ENCODE peak calls at places on chromosomes 3 and 15, in four cellular contexts. X is left lung, R is body of pancreas, G is ovary. Z is an unnamed sample.

GRCh38 chr15:51768018-51768417 is 16.6 kb downstream of the TMOD2 start:
- DNase-seq in X (no peak), R (no peak), G (no peak), Z (no peak)

GRCh38 chr3:195221015-195221853 is 49.7 kb downstream of the XXYLT1 start:
- DNase-seq in X (peak), R (no peak), G (peak), Z (no peak)

GRCh38 chr3:196533260-196533681 is 18.1 kb upstream of the SMCO1 start:
- DNase-seq in X (no peak), R (no peak), G (no peak), Z (no peak)

GRCh38 chr15:52653451-52653964 is 25.7 kb downstream of the ATOSA start:
- DNase-seq in X (no peak), R (no peak), G (no peak), Z (no peak)

GRCh38 chr3:29385056-29385455 is 104.2 kb downstream of the RBMS3 start:
- DNase-seq in X (no peak), R (no peak), G (no peak), Z (no peak)

GRCh38 chr15:42274693-42274971 is 1.4 kb upstream of the TMEM87A start:
- DNase-seq in X (no peak), R (no peak), G (no peak), Z (no peak)

GRCh38 chr3:23856286-23856685 is 50.5 kb downstream of the UBE2E1 start:
- DNase-seq in X (no peak), R (no peak), G (no peak), Z (no peak)

GRCh38 chr3:141828487-141829284 is 47.8 kb upstream of the ATP1B3 start:
- DNase-seq in X (peak), R (peak), G (no peak), Z (no peak)

GRCh38 chr3:67048067-67048715 is 50.1 kb downstream of the KBTBD8 start:
- DNase-seq in X (no peak), R (no peak), G (no peak), Z (no peak)

GRCh38 chr3:185561958-185562357 is 9.6 kb upstream of the LIPH start:
- DNase-seq in X (peak), R (no peak), G (no peak), Z (no peak)

GRCh38 chr15:95872366-95872771 is 458.1 kb upstream of the NR2F2 start:
- DNase-seq in X (no peak), R (no peak), G (no peak), Z (no peak)

GRCh38 chr3:157257101-157257500 is 97.2 kb upstream of the CCNL1 start:
- DNase-seq in X (no peak), R (no peak), G (no peak), Z (no peak)

GRCh38 chr15:89975482-89976291 is 25.4 kb upstream of the ZNF710 start:
- DNase-seq in X (no peak), R (no peak), G (no peak), Z (no peak)

GRCh38 chr3:168885028-168885427 is 778.5 kb downstream of the MECOM start:
- DNase-seq in X (no peak), R (no peak), G (no peak), Z (no peak)

GRCh38 chr15:64521726-64522164 is 61.4 kb downstream of the ZNF609 start:
- DNase-seq in X (no peak), R (peak), G (peak), Z (no peak)

GRCh38 chr3:129827765-129828164 is 65.7 kb downstream of the TMCC1 start:
- DNase-seq in X (peak), R (no peak), G (no peak), Z (peak)

GRCh38 chr3:194224937-194225422 is 89.0 kb downstream of the HES1 start:
- DNase-seq in X (no peak), R (no peak), G (no peak), Z (no peak)

GRCh38 chr15:74790080-74790916 is 8.4 kb downstream of the CSK start:
- DNase-seq in X (peak), R (peak), G (peak), Z (peak)

GRCh38 chr3:24773798-24774197 is 279.1 kb upstream of the THRB start:
- DNase-seq in X (peak), R (peak), G (no peak), Z (no peak)

GRCh38 chr3:9782777-9783176 is 9.5 kb downstream of the TADA3 start:
- DNase-seq in X (no peak), R (no peak), G (no peak), Z (no peak)
- TF ChIP-seq CTCF in X (no peak), R (no peak), G (no peak), Z (no peak)

GRCh38 chr3:17195856-17196604 is 311.3 kb downstream of the PLCL2 start:
- DNase-seq in X (no peak), R (no peak), G (no peak), Z (no peak)
- TF ChIP-seq CTCF in X (peak), R (no peak), G (no peak), Z (no peak)

GRCh38 chr15:78247895-78248294 is 13.5 kb upstream of the ACSBG1 start:
- DNase-seq in X (no peak), R (no peak), G (no peak), Z (no peak)
- TF ChIP-seq CTCF in X (no peak), R (no peak), G (no peak), Z (no peak)

GRCh38 chr3:128617557-128618397 is 32.8 kb downstream of the RPN1 start:
- DNase-seq in X (peak), R (peak), G (peak), Z (peak)
- TF ChIP-seq CTCF in X (peak), R (peak), G (peak), Z (peak)

GRCh38 chr3:134485620-134486576 is at the start of the genes ANAPC13 and CEP63:
- DNase-seq in X (peak), R (peak), G (peak), Z (peak)
- TF ChIP-seq CTCF in X (no peak), R (peak), G (peak), Z (no peak)

DNA sequence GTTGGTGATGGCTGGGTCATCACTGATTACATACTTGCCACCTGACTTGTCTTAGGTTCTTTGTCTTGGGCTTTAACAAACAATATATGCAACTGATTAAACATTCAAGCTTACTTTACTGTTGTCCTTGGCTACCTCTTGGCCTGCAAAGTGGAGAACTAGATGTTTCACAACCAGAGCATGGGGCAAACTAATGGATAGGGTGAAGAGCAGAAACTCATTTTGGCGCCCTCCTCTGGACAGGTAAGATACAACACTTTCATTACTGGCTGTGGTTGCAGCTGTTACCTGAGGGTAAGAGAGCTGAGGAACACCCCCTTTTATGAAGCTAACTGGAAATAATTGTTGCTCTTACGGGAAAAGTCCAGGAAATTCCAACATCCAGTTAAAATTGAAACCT is 262.1 kb downstream of the NAALADL2 start:
- DNase-seq in X (no peak), R (no peak), G (no peak), Z (no peak)
- TF ChIP-seq CTCF in X (no peak), R (peak), G (no peak), Z (no peak)

GRCh38 chr3:80705290-80705689 is 937.5 kb upstream of the ROBO1 start:
- DNase-seq in X (no peak), R (no peak), G (no peak), Z (no peak)

GRCh38 chr3:80696280-80696679 is 928.5 kb upstream of the ROBO1 start:
- DNase-seq in X (no peak), R (peak), G (no peak), Z (no peak)

GRCh38 chr3:80697291-80697690 is 929.5 kb upstream of the ROBO1 start:
- DNase-seq in X (no peak), R (no peak), G (no peak), Z (no peak)

GRCh38 chr3:80701349-80701748 is 933.6 kb upstream of the ROBO1 start:
- DNase-seq in X (no peak), R (no peak), G (no peak), Z (no peak)
- TF ChIP-seq CTCF in X (no peak), R (no peak), G (no peak), Z (no peak)

GRCh38 chr3:104598848-104599501 is 767.7 kb upstream of the ALCAM start:
- DNase-seq in X (no peak), R (peak), G (no peak), Z (no peak)

GRCh38 chr3:104606812-104607211 is 759.9 kb upstream of the ALCAM start:
- DNase-seq in X (no peak), R (no peak), G (no peak), Z (no peak)

DNA sequence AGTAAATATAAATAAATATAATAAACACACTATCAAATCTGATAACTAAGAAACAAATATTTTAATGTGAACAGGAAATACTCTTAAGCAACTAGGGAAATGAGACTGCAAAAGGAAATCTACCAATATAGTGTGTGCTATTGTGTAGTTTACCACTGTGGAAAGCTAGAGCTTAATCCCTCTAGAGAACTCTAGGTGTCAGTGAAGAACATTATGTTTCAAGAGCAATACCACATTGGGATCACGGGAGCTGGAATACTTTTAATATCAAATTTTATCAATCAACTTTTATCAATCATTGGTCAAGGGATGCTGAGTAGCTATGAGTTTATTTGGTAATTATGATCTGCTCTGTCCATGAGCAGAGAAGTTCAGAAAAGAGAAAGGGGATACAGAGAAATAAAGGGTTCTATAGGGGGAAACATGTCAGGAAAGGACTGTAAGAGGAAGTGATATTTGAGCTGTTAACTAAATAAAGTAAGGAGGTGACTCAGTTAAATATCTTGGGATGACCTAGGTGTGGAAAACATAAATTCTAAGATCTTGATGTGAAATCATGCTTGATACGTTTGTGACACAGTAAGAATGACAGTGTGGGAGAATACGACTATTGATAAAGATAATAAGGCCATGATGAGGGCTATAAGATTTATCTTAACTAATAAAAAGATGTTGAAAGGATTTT is 762.2 kb upstream of the ALCAM start:
- DNase-seq in X (no peak), R (no peak), G (no peak), Z (no peak)
- TF ChIP-seq CTCF in X (peak), R (peak), G (no peak), Z (peak)